ENCODE peak calls at places on chromosomes 1 and 21, in nine cellular contexts. L, Q, U, A, M, O, P, N and T are unnamed samples.

GRCh38 chr1:212727386-212728181 is 27.9 kb upstream of the BATF3 start:
- DNase-seq in L (peak), Q (peak), U (no peak), A (no peak), M (peak), O (peak), P (no peak), N (no peak), T (peak)

GRCh38 chr1:28249879-28250295 is 9.4 kb upstream of the SESN2 start:
- DNase-seq in L (no peak), Q (peak), U (no peak), A (no peak), M (no peak), O (no peak), P (no peak), N (no peak), T (no peak)

GRCh38 chr1:161359316-161359715 is 8.4 kb downstream of the CFAP126 start:
- DNase-seq in L (no peak), Q (no peak), U (no peak), A (no peak), M (no peak), O (no peak), P (no peak), N (no peak), T (no peak)

GRCh38 chr1:186559601-186560116 is 98.7 kb upstream of the PDC start:
- DNase-seq in L (no peak), Q (peak), U (no peak), A (no peak), M (peak), O (no peak), P (no peak), N (no peak), T (no peak)

GRCh38 chr1:11740258-11741192 is 4.6 kb downstream of the AGTRAP start:
- DNase-seq in L (peak), Q (no peak), U (no peak), A (no peak), M (no peak), O (no peak), P (no peak), N (no peak), T (no peak)

GRCh38 chr1:54742262-54742661 is 22.1 kb downstream of the PARS2 start:
- DNase-seq in L (no peak), Q (no peak), U (no peak), A (no peak), M (peak), O (peak), P (peak), N (no peak), T (peak)

GRCh38 chr21:33587792-33588484 is 546 bp downstream of the DONSON start:
- DNase-seq in L (peak), Q (peak), U (no peak), A (peak), M (peak), O (peak), P (peak), N (no peak), T (peak)

GRCh38 chr1:248631354-248632041 is 3.4 kb downstream of the OR2T11 start:
- DNase-seq in L (no peak), Q (no peak), U (no peak), A (no peak), M (no peak), O (peak), P (no peak), N (no peak), T (no peak)

GRCh38 chr1:196558424-196558823 is 49.8 kb downstream of the KCNT2 start:
- DNase-seq in L (no peak), Q (peak), U (peak), A (no peak), M (peak), O (peak), P (no peak), N (no peak), T (peak)

GRCh38 chr1:1080951-1081310 is 6.8 kb upstream of the RNF223 start:
- DNase-seq in L (no peak), Q (no peak), U (no peak), A (no peak), M (no peak), O (no peak), P (no peak), N (no peak), T (no peak)

GRCh38 chr1:114509596-114510234 is 1.3 kb downstream of the TRIM33 start:
- DNase-seq in L (no peak), Q (no peak), U (no peak), A (no peak), M (peak), O (no peak), P (no peak), N (no peak), T (peak)

GRCh38 chr1:220734571-220735326 is 13.4 kb upstream of the MTARC2 start:
- DNase-seq in L (no peak), Q (peak), U (peak), A (no peak), M (peak), O (peak), P (no peak), N (no peak), T (peak)

GRCh38 chr1:225660544-225660946 is 7.6 kb upstream of the ENAH start:
- DNase-seq in L (no peak), Q (no peak), U (no peak), A (no peak), M (no peak), O (no peak), P (no peak), N (no peak), T (no peak)

GRCh38 chr1:151837841-151838490 is 1.7 kb downstream of the C2CD4D start:
- DNase-seq in L (peak), Q (no peak), U (no peak), A (no peak), M (no peak), O (no peak), P (no peak), N (no peak), T (no peak)

GRCh38 chr1:235708390-235708962 is 58.9 kb upstream of the GNG4 start:
- DNase-seq in L (no peak), Q (peak), U (no peak), A (peak), M (peak), O (peak), P (no peak), N (no peak), T (no peak)

GRCh38 chr1:210250665-210250997 is 18.0 kb downstream of the SERTAD4 start:
- DNase-seq in L (no peak), Q (peak), U (no peak), A (peak), M (no peak), O (no peak), P (peak), N (no peak), T (no peak)

GRCh38 chr1:19067912-19068638 is 111.6 kb upstream of the IFFO2 start:
- DNase-seq in L (no peak), Q (no peak), U (no peak), A (no peak), M (no peak), O (no peak), P (no peak), N (no peak), T (no peak)

GRCh38 chr1:203308205-203309114 is 3.1 kb downstream of the BTG2 start:
- DNase-seq in L (no peak), Q (no peak), U (no peak), A (no peak), M (no peak), O (no peak), P (no peak), N (no peak), T (no peak)

GRCh38 chr1:205291577-205291976 is 30.0 kb downstream of the NUAK2 start:
- DNase-seq in L (peak), Q (no peak), U (no peak), A (no peak), M (no peak), O (no peak), P (no peak), N (no peak), T (no peak)

GRCh38 chr1:83998205-83998598 is 730 bp downstream of the TTLL7 start:
- DNase-seq in L (no peak), Q (peak), U (no peak), A (no peak), M (peak), O (peak), P (no peak), N (no peak), T (no peak)

GRCh38 chr1:239922778-239923522 is 168.7 kb upstream of the FMN2 start:
- DNase-seq in L (no peak), Q (peak), U (no peak), A (no peak), M (no peak), O (peak), P (no peak), N (no peak), T (no peak)

GRCh38 chr1:89725016-89725380 is 92.1 kb downstream of the LRRC8C start:
- DNase-seq in L (peak), Q (peak), U (peak), A (no peak), M (peak), O (peak), P (no peak), N (peak), T (peak)

GRCh38 chr1:183039985-183040447 is 16.8 kb downstream of the LAMC1 start:
- DNase-seq in L (no peak), Q (peak), U (peak), A (peak), M (peak), O (peak), P (peak), N (no peak), T (peak)

GRCh38 chr1:23177031-23177430 is 8.4 kb upstream of the LUZP1 start:
- DNase-seq in L (no peak), Q (no peak), U (no peak), A (no peak), M (no peak), O (no peak), P (no peak), N (no peak), T (no peak)

GRCh38 chr1:151980287-151981177 is 13.1 kb downstream of the S100A10 start:
- DNase-seq in L (no peak), Q (peak), U (no peak), A (no peak), M (no peak), O (peak), P (no peak), N (peak), T (peak)

GRCh38 chr1:108585343-108585742 is 25.4 kb downstream of the EEIG2 start:
- DNase-seq in L (no peak), Q (no peak), U (no peak), A (no peak), M (no peak), O (no peak), P (no peak), N (no peak), T (no peak)

GRCh38 chr1:818611-819291 is 105.0 kb upstream of the SAMD11 start:
- DNase-seq in L (no peak), Q (no peak), U (no peak), A (no peak), M (no peak), O (peak), P (no peak), N (no peak), T (peak)

GRCh38 chr1:182484531-182485257 is 34.7 kb downstream of the RGSL1 start:
- DNase-seq in L (peak), Q (no peak), U (no peak), A (no peak), M (no peak), O (no peak), P (peak), N (no peak), T (no peak)

GRCh38 chr1:187051618-187052232 is 223.0 kb downstream of the PLA2G4A start:
- DNase-seq in L (no peak), Q (peak), U (peak), A (peak), M (peak), O (peak), P (peak), N (no peak), T (peak)

GRCh38 chr1:59302871-59303270 is 6.0 kb downstream of the FGGY start:
- DNase-seq in L (no peak), Q (no peak), U (no peak), A (no peak), M (no peak), O (no peak), P (no peak), N (no peak), T (no peak)